ENCODE peak calls at places on chromosomes 13 and 19, in ten cellular contexts. X, R, N, D, V, F, H, O, K and B are unnamed samples.

GRCh38 chr19:2554856-2555255 is 78.9 kb downstream of the GADD45B start:
- DNase-seq in X (no peak), R (no peak), N (peak; percentile 33), D (no peak), V (no peak), F (no peak), H (peak; percentile 38), O (peak; percentile 85), K (no peak), B (no peak)

GRCh38 chr13:22064854-22065646 is 394.2 kb downstream of the FGF9 start:
- DNase-seq in X (no peak), R (no peak), N (no peak), D (no peak), V (no peak), F (no peak), H (no peak), O (no peak), K (peak; percentile 56), B (no peak)

GRCh38 chr19:1401138-1401888 is at the start of gene GAMT:
- DNase-seq in X (peak; percentile 53), R (peak; percentile 76), N (no peak), D (peak; percentile 54), V (no peak), F (peak; percentile 43), H (peak; percentile 35), O (no peak), K (peak; percentile 77), B (peak; percentile 42)

GRCh38 chr19:55253842-55254624 is 4.8 kb downstream of the PPP6R1 start:
- DNase-seq in X (peak; percentile 18), R (peak; percentile 74), N (no peak), D (peak; percentile 73), V (no peak), F (peak; percentile 23), H (no peak), O (no peak), K (no peak), B (no peak)

GRCh38 chr13:21812192-21812626 is 141.3 kb downstream of the FGF9 start:
- DNase-seq in X (no peak), R (no peak), N (no peak), D (no peak), V (no peak), F (no peak), H (no peak), O (peak; percentile 6), K (no peak), B (peak; percentile 26)

GRCh38 chr13:113856716-113857065 is 7.2 kb downstream of the GAS6 start:
- DNase-seq in X (peak; percentile 52), R (no peak), N (peak; percentile 57), D (peak; percentile 10), V (peak; percentile 66), F (no peak), H (peak; percentile 33), O (peak; percentile 86), K (peak; percentile 39), B (peak; percentile 28)

GRCh38 chr19:16670291-16670690 is 9.4 kb downstream of the TMEM38A start:
- DNase-seq in X (no peak), R (no peak), N (no peak), D (no peak), V (no peak), F (no peak), H (no peak), O (no peak), K (no peak), B (no peak)

GRCh38 chr13:68490594-68490993 is 1260.5 kb upstream of the PCDH9 start:
- DNase-seq in X (no peak), R (no peak), N (no peak), D (no peak), V (no peak), F (no peak), H (no peak), O (no peak), K (no peak), B (no peak)

GRCh38 chr13:50171585-50172282 is 156.5 kb downstream of the KCNRG start:
- DNase-seq in X (no peak), R (no peak), N (peak; percentile 28), D (no peak), V (no peak), F (no peak), H (no peak), O (no peak), K (no peak), B (no peak)

GRCh38 chr13:40666905-40667621 is 622 bp upstream of the FOXO1 start:
- DNase-seq in X (peak; percentile 49), R (no peak), N (no peak), D (no peak), V (peak; percentile 53), F (peak; percentile 27), H (no peak), O (peak; percentile 46), K (peak; percentile 86), B (peak; percentile 73)

GRCh38 chr13:42781362-42781761 is at the start of gene FAM216B:
- DNase-seq in X (no peak), R (no peak), N (peak; percentile 40), D (no peak), V (no peak), F (no peak), H (peak; percentile 23), O (no peak), K (no peak), B (no peak)

GRCh38 chr13:59305896-59306295 is 857.8 kb downstream of the DIAPH3 start:
- DNase-seq in X (no peak), R (no peak), N (no peak), D (no peak), V (no peak), F (no peak), H (no peak), O (no peak), K (no peak), B (no peak)

GRCh38 chr13:46641274-46642081 is 88.5 kb downstream of the LRCH1 start:
- DNase-seq in X (peak; percentile 59), R (no peak), N (peak; percentile 42), D (no peak), V (no peak), F (no peak), H (peak; percentile 49), O (no peak), K (no peak), B (no peak)

GRCh38 chr13:94800423-94800822 is 88.1 kb upstream of the SOX21 start:
- DNase-seq in X (no peak), R (no peak), N (no peak), D (no peak), V (no peak), F (no peak), H (no peak), O (no peak), K (no peak), B (no peak)

GRCh38 chr19:4707956-4708650 is 15.5 kb downstream of the DPP9 start:
- DNase-seq in X (peak; percentile 27), R (no peak), N (peak; percentile 64), D (no peak), V (no peak), F (no peak), H (peak; percentile 39), O (no peak), K (no peak), B (peak; percentile 77)

GRCh38 chr13:27381601-27382000 is 42.8 kb upstream of the GTF3A start:
- DNase-seq in X (no peak), R (no peak), N (no peak), D (no peak), V (no peak), F (no peak), H (no peak), O (no peak), K (no peak), B (no peak)

GRCh38 chr19:33247441-33247819 is 21.8 kb upstream of the SLC7A10 start:
- DNase-seq in X (no peak), R (no peak), N (no peak), D (no peak), V (no peak), F (no peak), H (no peak), O (no peak), K (no peak), B (no peak)

GRCh38 chr19:54415208-54415900 is at the start of gene TTYH1:
- DNase-seq in X (no peak), R (no peak), N (no peak), D (peak; percentile 56), V (no peak), F (peak; percentile 20), H (no peak), O (no peak), K (peak; percentile 84), B (no peak)

GRCh38 chr19:6501740-6502648 is at the start of gene TUBB4A:
- DNase-seq in X (no peak), R (no peak), N (no peak), D (peak; percentile 37), V (no peak), F (peak; percentile 34), H (no peak), O (no peak), K (peak; percentile 70), B (peak; percentile 31)

GRCh38 chr19:14480695-14481069 is 5.5 kb upstream of the PTGER1 start:
- DNase-seq in X (no peak), R (no peak), N (peak; percentile 42), D (no peak), V (no peak), F (no peak), H (no peak), O (peak; percentile 37), K (no peak), B (no peak)

GRCh38 chr13:47564041-47564440 is 437.0 kb downstream of the SUCLA2 start:
- DNase-seq in X (no peak), R (no peak), N (peak; percentile 7), D (no peak), V (no peak), F (no peak), H (no peak), O (peak; percentile 7), K (peak; percentile 84), B (no peak)

GRCh38 chr13:65638572-65639168 is 1591.5 kb downstream of the PCDH9 start:
- DNase-seq in X (no peak), R (peak; percentile 5), N (peak; percentile 85), D (no peak), V (no peak), F (no peak), H (peak; percentile 79), O (peak; percentile 0), K (peak; percentile 53), B (no peak)

GRCh38 chr19:34317311-34317927 is 47.6 kb upstream of the GPI start:
- DNase-seq in X (peak; percentile 46), R (no peak), N (peak; percentile 40), D (peak; percentile 25), V (peak; percentile 42), F (no peak), H (peak; percentile 41), O (peak; percentile 55), K (no peak), B (no peak)

GRCh38 chr13:83215627-83216026 is 666.6 kb downstream of the SLITRK1 start:
- DNase-seq in X (no peak), R (no peak), N (peak; percentile 84), D (no peak), V (no peak), F (no peak), H (peak; percentile 85), O (peak; percentile 22), K (no peak), B (no peak)